ENCODE peak calls at places on chromosomes 12 and 14, in six cellular contexts. One of them, this sample, is unnamed.

GRCh38 chr12:47903151-47903611 is 1.6 kb downstream of the VDR start:
- DNase-seq in A549: no peak
- DNase-seq in K562: peak
- DNase-seq in GM12878: no peak
- DNase-seq in HepG2: no peak
- DNase-seq in endothelial cell of umbilical vein: no peak
- DNase-seq in this sample: peak

GRCh38 chr14:52043690-52044089 is 25.2 kb downstream of the NID2 start:
- DNase-seq in A549: peak
- DNase-seq in K562: peak
- DNase-seq in GM12878: no peak
- DNase-seq in HepG2: peak
- DNase-seq in endothelial cell of umbilical vein: peak
- DNase-seq in this sample: peak

GRCh38 chr12:120735181-120735580 is 9.6 kb downstream of the ACADS start:
- DNase-seq in A549: no peak
- DNase-seq in K562: no peak
- DNase-seq in GM12878: no peak
- DNase-seq in HepG2: no peak
- DNase-seq in endothelial cell of umbilical vein: no peak
- DNase-seq in this sample: no peak

GRCh38 chr12:82182601-82183000 is 175.6 kb downstream of the CCDC59 start:
- DNase-seq in A549: no peak
- DNase-seq in K562: no peak
- DNase-seq in GM12878: no peak
- DNase-seq in HepG2: no peak
- DNase-seq in endothelial cell of umbilical vein: no peak
- DNase-seq in this sample: no peak

GRCh38 chr14:100404419-100404818 is 81.3 kb downstream of the SLC25A47 start:
- DNase-seq in A549: no peak
- DNase-seq in K562: peak
- DNase-seq in GM12878: no peak
- DNase-seq in HepG2: no peak
- DNase-seq in endothelial cell of umbilical vein: no peak
- DNase-seq in this sample: no peak

GRCh38 chr12:120194534-120195395 is at the start of gene GCN1:
- DNase-seq in A549: peak
- DNase-seq in K562: peak
- DNase-seq in GM12878: no peak
- DNase-seq in HepG2: peak
- DNase-seq in endothelial cell of umbilical vein: peak
- DNase-seq in this sample: peak

GRCh38 chr12:59629890-59630289 is 34.1 kb downstream of the SLC16A7 start:
- DNase-seq in A549: no peak
- DNase-seq in K562: no peak
- DNase-seq in GM12878: no peak
- DNase-seq in HepG2: no peak
- DNase-seq in endothelial cell of umbilical vein: no peak
- DNase-seq in this sample: no peak

GRCh38 chr12:85633491-85633890 is 202.7 kb downstream of the RASSF9 start:
- DNase-seq in A549: no peak
- DNase-seq in K562: no peak
- DNase-seq in GM12878: no peak
- DNase-seq in HepG2: no peak
- DNase-seq in endothelial cell of umbilical vein: no peak
- DNase-seq in this sample: no peak

GRCh38 chr14:71566276-71566675 is 366.0 kb upstream of the RGS6 start:
- DNase-seq in A549: no peak
- DNase-seq in K562: no peak
- DNase-seq in GM12878: peak
- DNase-seq in HepG2: no peak
- DNase-seq in endothelial cell of umbilical vein: no peak
- DNase-seq in this sample: no peak

GRCh38 chr12:31618228-31619025 is 27.5 kb upstream of the DENND5B start:
- DNase-seq in A549: no peak
- DNase-seq in K562: no peak
- DNase-seq in GM12878: no peak
- DNase-seq in HepG2: no peak
- DNase-seq in endothelial cell of umbilical vein: peak
- DNase-seq in this sample: no peak

GRCh38 chr12:125983094-125983783 is 918.0 kb downstream of the AACS start:
- DNase-seq in A549: peak
- DNase-seq in K562: peak
- DNase-seq in GM12878: no peak
- DNase-seq in HepG2: peak
- DNase-seq in endothelial cell of umbilical vein: no peak
- DNase-seq in this sample: peak

GRCh38 chr14:22824711-22825359 is 4.9 kb upstream of the MRPL52 start:
- DNase-seq in A549: peak
- DNase-seq in K562: peak
- DNase-seq in GM12878: no peak
- DNase-seq in HepG2: peak
- DNase-seq in endothelial cell of umbilical vein: peak
- DNase-seq in this sample: peak

GRCh38 chr12:73798523-73798922 is 739.1 kb upstream of the ATXN7L3B start:
- DNase-seq in A549: no peak
- DNase-seq in K562: no peak
- DNase-seq in GM12878: no peak
- DNase-seq in HepG2: no peak
- DNase-seq in endothelial cell of umbilical vein: no peak
- DNase-seq in this sample: no peak

GRCh38 chr12:131684015-131684725 is 26.7 kb upstream of the SFSWAP start:
- DNase-seq in A549: no peak
- DNase-seq in K562: no peak
- DNase-seq in GM12878: no peak
- DNase-seq in HepG2: no peak
- DNase-seq in endothelial cell of umbilical vein: no peak
- DNase-seq in this sample: no peak

GRCh38 chr14:55336161-55336560 is 64.9 kb downstream of the FBXO34 start:
- DNase-seq in A549: no peak
- DNase-seq in K562: no peak
- DNase-seq in GM12878: no peak
- DNase-seq in HepG2: no peak
- DNase-seq in endothelial cell of umbilical vein: peak
- DNase-seq in this sample: no peak

GRCh38 chr12:103956515-103957027 is 9.1 kb upstream of the TDG start:
- DNase-seq in A549: no peak
- DNase-seq in K562: no peak
- DNase-seq in GM12878: no peak
- DNase-seq in HepG2: peak
- DNase-seq in endothelial cell of umbilical vein: no peak
- DNase-seq in this sample: no peak

GRCh38 chr12:101414533-101415119 is 7.1 kb upstream of the ARL1 start:
- DNase-seq in A549: peak
- DNase-seq in K562: peak
- DNase-seq in GM12878: peak
- DNase-seq in HepG2: peak
- DNase-seq in endothelial cell of umbilical vein: peak
- DNase-seq in this sample: peak

GRCh38 chr12:57151741-57152407 is 4.5 kb upstream of the LRP1-AS start:
- DNase-seq in A549: no peak
- DNase-seq in K562: no peak
- DNase-seq in GM12878: no peak
- DNase-seq in HepG2: no peak
- DNase-seq in endothelial cell of umbilical vein: peak
- DNase-seq in this sample: no peak

GRCh38 chr12:38367506-38367905 is 50.9 kb downstream of the ALG10B start:
- DNase-seq in A549: no peak
- DNase-seq in K562: no peak
- DNase-seq in GM12878: no peak
- DNase-seq in HepG2: no peak
- DNase-seq in endothelial cell of umbilical vein: no peak
- DNase-seq in this sample: no peak

GRCh38 chr12:69417231-69417630 is 53.0 kb upstream of the FRS2 start:
- DNase-seq in A549: no peak
- DNase-seq in K562: no peak
- DNase-seq in GM12878: no peak
- DNase-seq in HepG2: no peak
- DNase-seq in endothelial cell of umbilical vein: no peak
- DNase-seq in this sample: no peak

GRCh38 chr14:99764222-99764706 is 28.9 kb upstream of the EML1 start:
- DNase-seq in A549: no peak
- DNase-seq in K562: no peak
- DNase-seq in GM12878: no peak
- DNase-seq in HepG2: no peak
- DNase-seq in endothelial cell of umbilical vein: no peak
- DNase-seq in this sample: no peak

GRCh38 chr12:132063491-132063890 is 80.6 kb downstream of the DDX51 start:
- DNase-seq in A549: no peak
- DNase-seq in K562: no peak
- DNase-seq in GM12878: no peak
- DNase-seq in HepG2: no peak
- DNase-seq in endothelial cell of umbilical vein: no peak
- DNase-seq in this sample: peak

GRCh38 chr14:36771256-36771655 is 109.6 kb downstream of the PAX9 start:
- DNase-seq in A549: no peak
- DNase-seq in K562: no peak
- DNase-seq in GM12878: no peak
- DNase-seq in HepG2: peak
- DNase-seq in endothelial cell of umbilical vein: peak
- DNase-seq in this sample: no peak

GRCh38 chr14:96297000-96297399 is 41.0 kb downstream of the BDKRB1 start:
- DNase-seq in A549: no peak
- DNase-seq in K562: no peak
- DNase-seq in GM12878: no peak
- DNase-seq in HepG2: peak
- DNase-seq in endothelial cell of umbilical vein: peak
- DNase-seq in this sample: peak

GRCh38 chr14:53011053-53011462 is 60.2 kb upstream of the FERMT2 start:
- DNase-seq in A549: peak
- DNase-seq in K562: no peak
- DNase-seq in GM12878: no peak
- DNase-seq in HepG2: peak
- DNase-seq in endothelial cell of umbilical vein: no peak
- DNase-seq in this sample: no peak

GRCh38 chr14:30132201-30132600 is 204.6 kb upstream of the PRKD1 start:
- DNase-seq in A549: no peak
- DNase-seq in K562: no peak
- DNase-seq in GM12878: no peak
- DNase-seq in HepG2: no peak
- DNase-seq in endothelial cell of umbilical vein: no peak
- DNase-seq in this sample: no peak

GRCh38 chr14:57031474-57031873 is 221.2 kb upstream of the OTX2 start:
- DNase-seq in A549: no peak
- DNase-seq in K562: no peak
- DNase-seq in GM12878: no peak
- DNase-seq in HepG2: no peak
- DNase-seq in endothelial cell of umbilical vein: no peak
- DNase-seq in this sample: no peak

GRCh38 chr12:132641811-132642650 is 23.5 kb downstream of the P2RX2 start:
- DNase-seq in A549: no peak
- DNase-seq in K562: no peak
- DNase-seq in GM12878: no peak
- DNase-seq in HepG2: no peak
- DNase-seq in endothelial cell of umbilical vein: no peak
- DNase-seq in this sample: no peak

DNA sequence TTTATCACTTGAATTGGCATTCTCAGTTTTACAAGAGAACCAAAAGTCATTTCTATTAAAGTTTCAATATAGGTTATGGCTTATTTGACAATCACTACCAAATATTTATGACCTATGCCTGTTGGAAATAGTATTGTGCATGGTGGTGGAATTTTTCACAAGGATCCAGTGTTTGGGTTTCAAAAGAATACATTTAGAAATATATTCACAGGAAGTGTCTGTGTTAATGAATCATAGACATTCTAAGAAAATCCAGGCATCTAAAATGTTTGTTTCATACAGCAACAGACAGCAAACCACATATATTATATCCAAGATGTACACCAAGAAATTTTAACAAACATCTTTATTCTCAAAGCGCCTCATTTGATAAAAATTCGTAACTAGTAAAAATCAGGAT is 92.7 kb downstream of the MED13L start:
- DNase-seq in A549: no peak
- DNase-seq in K562: no peak
- DNase-seq in GM12878: no peak
- DNase-seq in HepG2: no peak
- DNase-seq in endothelial cell of umbilical vein: peak
- DNase-seq in this sample: no peak
- TF ChIP-seq CTCF in A549: no peak
- TF ChIP-seq CTCF in K562: no peak
- TF ChIP-seq CTCF in GM12878: no peak
- TF ChIP-seq CTCF in HepG2: no peak
- TF ChIP-seq CTCF in endothelial cell of umbilical vein: no peak
- TF ChIP-seq CTCF in this sample: no peak

GRCh38 chr12:2768224-2768961 is 26.4 kb upstream of the FKBP4 start:
- DNase-seq in A549: no peak
- DNase-seq in K562: no peak
- DNase-seq in GM12878: no peak
- DNase-seq in HepG2: no peak
- DNase-seq in endothelial cell of umbilical vein: no peak
- DNase-seq in this sample: no peak

GRCh38 chr12:2772370-2772769 is 22.4 kb upstream of the FKBP4 start:
- DNase-seq in A549: no peak
- DNase-seq in K562: no peak
- DNase-seq in GM12878: no peak
- DNase-seq in HepG2: no peak
- DNase-seq in endothelial cell of umbilical vein: no peak
- DNase-seq in this sample: no peak

GRCh38 chr12:2773199-2773875 is 21.4 kb upstream of the FKBP4 start:
- DNase-seq in A549: no peak
- DNase-seq in K562: no peak
- DNase-seq in GM12878: no peak
- DNase-seq in HepG2: no peak
- DNase-seq in endothelial cell of umbilical vein: no peak
- DNase-seq in this sample: no peak

GRCh38 chr12:2765608-2766007 is 29.2 kb upstream of the FKBP4 start:
- DNase-seq in A549: no peak
- DNase-seq in K562: no peak
- DNase-seq in GM12878: no peak
- DNase-seq in HepG2: no peak
- DNase-seq in endothelial cell of umbilical vein: no peak
- DNase-seq in this sample: no peak

GRCh38 chr12:2769866-2770533 is 24.8 kb upstream of the FKBP4 start:
- DNase-seq in A549: no peak
- DNase-seq in K562: no peak
- DNase-seq in GM12878: no peak
- DNase-seq in HepG2: no peak
- DNase-seq in endothelial cell of umbilical vein: no peak
- DNase-seq in this sample: no peak
- TF ChIP-seq MYC in A549: no peak
- TF ChIP-seq MYC in K562: no peak
- TF ChIP-seq MYC in GM12878: no peak
- TF ChIP-seq MYC in HepG2: no peak
- TF ChIP-seq MYC in endothelial cell of umbilical vein: no peak
- TF ChIP-seq MYC in this sample: no peak

GRCh38 chr14:97298331-97298730 is 501.1 kb downstream of the VRK1 start:
- DNase-seq in A549: no peak
- DNase-seq in K562: peak
- DNase-seq in GM12878: no peak
- DNase-seq in HepG2: no peak
- DNase-seq in endothelial cell of umbilical vein: no peak
- DNase-seq in this sample: peak
- TF ChIP-seq CTCF in A549: peak
- TF ChIP-seq CTCF in K562: peak
- TF ChIP-seq CTCF in GM12878: no peak
- TF ChIP-seq CTCF in HepG2: no peak
- TF ChIP-seq CTCF in endothelial cell of umbilical vein: no peak
- TF ChIP-seq CTCF in this sample: peak

GRCh38 chr12:111942557-111942956 is 70.4 kb downstream of the TMEM116 start:
- DNase-seq in A549: no peak
- DNase-seq in K562: no peak
- DNase-seq in GM12878: no peak
- DNase-seq in HepG2: no peak
- DNase-seq in endothelial cell of umbilical vein: peak
- DNase-seq in this sample: peak
- TF ChIP-seq MYC in A549: no peak
- TF ChIP-seq MYC in K562: no peak
- TF ChIP-seq MYC in GM12878: no peak
- TF ChIP-seq MYC in HepG2: no peak
- TF ChIP-seq MYC in endothelial cell of umbilical vein: no peak
- TF ChIP-seq MYC in this sample: no peak

This sample was measured in NB4.